ENCODE peak calls at places on chromosomes 13 and 19, in four cellular contexts. O is mucosa of descending colon, J is choroid plexus epithelial cell, M is fibroblast of pulmonary artery. V is an unnamed sample.

GRCh38 chr19:7897289-7897688 is 6.4 kb upstream of the MAP2K7 start:
- DNase-seq in J (no peak), O (no peak), M (no peak), V (no peak)

GRCh38 chr13:106472621-106473020 is 62.8 kb downstream of the EFNB2 start:
- DNase-seq in M (no peak), J (no peak), O (no peak), V (no peak)

GRCh38 chr13:95233026-95233635 is 68.1 kb downstream of the ABCC4 start:
- DNase-seq in M (no peak), O (no peak), J (no peak), V (no peak)

GRCh38 chr13:98098511-98098910 is 44.4 kb upstream of the FARP1 start:
- DNase-seq in M (peak), J (no peak), O (no peak), V (no peak)

GRCh38 chr13:92896842-92897241 is 329.8 kb upstream of the GPC6 start:
- DNase-seq in J (peak), O (no peak), M (peak), V (peak)

GRCh38 chr19:8150178-8150865 is 930 bp upstream of the FBN3 start:
- DNase-seq in O (no peak), J (no peak), M (no peak), V (no peak)

GRCh38 chr13:20924758-20925394 is 22.3 kb upstream of the XPO4 start:
- DNase-seq in O (peak), M (peak), J (peak), V (peak)

GRCh38 chr13:109415057-109415456 is 371.3 kb downstream of the IRS2 start:
- DNase-seq in J (no peak), O (no peak), M (no peak), V (no peak)

GRCh38 chr19:50843701-50844221 is 10.4 kb upstream of the KLK15 start:
- DNase-seq in J (no peak), O (no peak), M (no peak), V (no peak)

GRCh38 chr13:29369060-29369743 is 226.3 kb downstream of the SLC7A1 start:
- DNase-seq in O (no peak), M (peak), J (peak), V (peak)

GRCh38 chr13:102231486-102231885 is 170.4 kb downstream of the FGF14 start:
- DNase-seq in J (no peak), O (no peak), M (no peak), V (no peak)

GRCh38 chr13:32254416-32254815 is 60.7 kb downstream of the ZAR1L start:
- DNase-seq in O (no peak), J (no peak), M (no peak), V (no peak)
- H3K4me3 ChIP-seq in O (no peak), J (no peak), M (no peak), V (no peak)

GRCh38 chr19:10343495-10343894 is 4.1 kb upstream of the ICAM3 start:
- DNase-seq in M (no peak), O (no peak), J (no peak), V (no peak)

GRCh38 chr19:10339977-10340376 is 553 bp upstream of the ICAM3 start:
- DNase-seq in J (no peak), O (no peak), M (no peak), V (no peak)

GRCh38 chr19:10338940-10339339 is 484 bp downstream of the ICAM3 start:
- DNase-seq in M (no peak), J (no peak), O (no peak), V (no peak)

GRCh38 chr19:10335149-10336053 is 2.1 kb upstream of the RAVER1 start:
- DNase-seq in O (no peak), M (no peak), J (no peak), V (no peak)

DNA sequence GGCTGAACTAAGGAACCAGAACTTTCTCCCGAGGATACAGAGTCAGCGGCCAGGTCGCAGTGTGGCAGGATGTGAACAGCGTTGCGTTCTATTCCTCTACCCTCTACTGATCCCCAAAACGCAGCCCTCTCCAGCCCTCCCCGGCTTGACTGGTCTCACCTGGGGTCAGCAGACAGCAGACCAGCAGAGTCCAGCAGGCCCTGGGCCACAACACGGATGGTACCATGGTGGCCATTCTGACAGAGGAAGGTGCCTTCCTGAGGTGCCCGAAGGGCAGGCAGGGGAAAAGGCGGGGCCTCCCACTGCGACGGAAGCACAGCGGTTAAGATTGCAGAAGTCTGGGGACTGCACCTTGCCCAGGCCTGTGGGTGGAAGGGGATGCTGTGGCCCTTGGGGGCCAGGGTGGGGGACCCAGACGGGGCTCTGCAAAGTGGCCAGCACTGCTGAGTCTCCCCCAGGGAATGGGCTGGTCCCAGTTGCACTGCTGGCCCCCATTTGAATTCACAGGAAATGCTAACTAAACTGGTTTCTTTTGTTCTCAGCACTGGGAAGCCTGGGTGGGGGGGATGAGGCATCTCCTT is at the start of gene ICAM3:
- DNase-seq in O (peak), M (no peak), J (no peak), V (no peak)
- H3K4me3 ChIP-seq in O (no peak), M (no peak), J (no peak), V (no peak)

GRCh38 chr19:48722196-48722708 is 2.7 kb upstream of the MAMSTR start:
- DNase-seq in M (no peak), O (no peak), J (no peak), V (no peak)

GRCh38 chr19:48726573-48726972 is 7.0 kb upstream of the MAMSTR start:
- DNase-seq in O (no peak), J (no peak), M (peak), V (no peak)

GRCh38 chr19:48728882-48729645 is 9.5 kb upstream of the MAMSTR start:
- DNase-seq in O (no peak), J (peak), M (peak), V (no peak)

GRCh38 chr19:48720613-48721296 is 1.2 kb upstream of the MAMSTR start:
- DNase-seq in M (peak), O (peak), J (peak), V (peak)

GRCh38 chr19:48724796-48725753 is 5.5 kb upstream of the MAMSTR start:
- DNase-seq in J (peak), M (peak), O (no peak), V (peak)
- H3K4me3 ChIP-seq in J (no peak), M (no peak), O (no peak), V (peak)

GRCh38 chr19:3524075-3524842 is 14.7 kb upstream of the TEKTIP1 start:
- DNase-seq in O (no peak), M (no peak), J (no peak), V (no peak)
- H3K4me3 ChIP-seq in O (no peak), M (no peak), J (no peak), V (no peak)

GRCh38 chr19:53818756-53819155 is 5.4 kb downstream of the NLRP12 start:
- DNase-seq in O (no peak), M (no peak), J (no peak), V (no peak)

GRCh38 chr19:53828531-53828930 is 4.4 kb upstream of the NLRP12 start:
- DNase-seq in M (no peak), O (no peak), J (no peak), V (no peak)

GRCh38 chr19:53823380-53824120 is 564 bp downstream of the NLRP12 start:
- DNase-seq in J (no peak), M (no peak), O (no peak), V (no peak)

DNA sequence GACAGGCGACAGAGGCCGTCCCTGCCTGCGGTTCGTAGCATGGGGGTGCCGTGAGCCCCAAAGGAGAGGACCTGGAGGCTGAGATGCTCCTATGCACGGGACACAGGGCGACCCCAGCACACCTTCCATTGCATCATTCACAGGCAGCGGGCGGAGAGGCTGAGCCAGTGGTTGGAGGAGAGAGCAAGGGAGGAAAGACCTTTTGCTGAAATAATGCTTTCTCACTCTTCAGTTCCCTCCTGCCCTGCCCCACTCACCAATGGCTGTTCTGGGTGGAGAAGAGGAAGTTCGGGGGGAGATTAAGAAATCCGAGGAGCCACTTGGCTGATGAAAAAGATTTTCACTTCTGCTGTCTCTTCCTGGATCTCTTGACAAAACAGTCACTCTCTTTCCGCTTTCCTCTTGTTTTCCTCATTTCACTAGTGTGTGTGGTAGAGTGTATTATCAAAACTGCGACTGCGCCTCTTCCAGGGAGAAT is at the start of gene NLRP12:
- DNase-seq in J (no peak), M (no peak), O (no peak), V (no peak)
- H3K4me3 ChIP-seq in J (no peak), M (no peak), O (no peak), V (no peak)

DNA sequence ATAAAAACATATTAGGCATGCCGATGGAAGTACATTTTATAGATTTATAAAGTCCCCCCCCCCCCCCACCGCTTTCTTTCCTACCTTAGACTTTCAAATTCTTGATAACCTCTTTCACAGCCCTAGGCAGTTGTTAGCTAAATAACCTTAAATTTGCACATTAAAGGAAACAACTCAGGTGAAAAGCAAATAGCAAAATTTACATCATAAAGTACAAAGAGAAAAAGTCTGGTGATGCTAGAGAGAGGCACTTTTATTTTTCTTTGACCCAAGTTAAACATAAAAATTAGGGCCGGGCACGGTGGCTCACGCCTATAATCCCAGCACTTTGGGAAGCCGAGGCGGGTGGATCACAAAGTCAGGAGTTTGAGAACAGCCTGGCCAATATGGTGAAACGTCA is 15.0 kb upstream of the UBAC2 start:
- DNase-seq in J (no peak), M (no peak), O (no peak), V (no peak)
- H3K4me3 ChIP-seq in J (no peak), M (no peak), O (no peak), V (no peak)

GRCh38 chr19:49465371-49465770 is 8.6 kb upstream of the FLT3LG start:
- DNase-seq in J (no peak), M (no peak), O (no peak), V (no peak)

GRCh38 chr19:49469828-49470614 is 4.0 kb upstream of the FLT3LG start:
- DNase-seq in O (peak), M (no peak), J (no peak), V (no peak)

GRCh38 chr19:49468199-49468598 is 5.8 kb upstream of the FLT3LG start:
- DNase-seq in M (no peak), J (no peak), O (no peak), V (no peak)

GRCh38 chr19:49470615-49470978 is 3.4 kb upstream of the FLT3LG start:
- DNase-seq in M (no peak), J (no peak), O (no peak), V (no peak)

GRCh38 chr19:49468746-49469447 is 5.1 kb upstream of the FLT3LG start:
- DNase-seq in J (peak), M (peak), O (peak), V (peak)
- H3K4me3 ChIP-seq in J (no peak), M (no peak), O (no peak), V (no peak)

GRCh38 chr19:52995711-52996110 is 18.0 kb upstream of the ERVV-1 start:
- DNase-seq in O (no peak), M (no peak), J (no peak), V (no peak)
- H3K4me3 ChIP-seq in O (no peak), M (no peak), J (no peak), V (no peak)

DNA sequence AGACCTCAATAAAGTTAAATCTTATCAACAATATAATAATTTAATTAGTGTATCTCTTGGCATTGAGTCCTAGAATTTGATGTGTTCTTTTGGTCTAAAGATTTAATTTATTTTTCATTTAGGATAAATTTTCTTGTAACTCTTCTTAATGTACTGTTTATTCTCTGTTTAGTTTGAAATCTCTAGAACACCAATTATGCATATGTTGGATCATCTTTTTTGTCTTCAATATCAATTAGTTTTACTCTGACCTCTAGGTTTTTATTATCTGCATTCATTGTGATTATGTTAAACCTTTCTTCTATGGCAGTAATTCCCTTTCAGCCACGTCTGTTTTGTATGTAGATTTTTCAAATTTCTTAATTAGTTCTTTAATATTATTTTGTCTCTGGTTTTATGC is 93.8 kb upstream of the ARHGEF7 start:
- DNase-seq in O (no peak), J (no peak), M (no peak), V (no peak)
- H3K4me3 ChIP-seq in O (no peak), J (no peak), M (no peak), V (no peak)

GRCh38 chr13:91868351-91868750 is 469.9 kb downstream of the GPC5 start:
- DNase-seq in O (no peak), J (no peak), M (no peak), V (no peak)
- H3K4me3 ChIP-seq in O (no peak), J (no peak), M (no peak), V (no peak)

V was measured in cardiac fibroblast.